ENCODE peak calls at places on chromosomes 4 and X, in nine cellular contexts. One of them, this sample, is unnamed.

GRCh38 chr4:10478621-10479020 is 21.4 kb upstream of the ZNF518B start:
- DNase-seq in prostate gland: no peak
- DNase-seq in GM20000: no peak
- DNase-seq in astrocyte: no peak
- DNase-seq in activated CD8-positive, alpha-beta T cell treated with anti-CD3 and anti-CD28 coated beads for 36 hours: no peak
- DNase-seq in brain microvascular endothelial cell: no peak
- DNase-seq in suprapubic skin: no peak
- DNase-seq in NB4: no peak
- DNase-seq in colonic mucosa: no peak
- DNase-seq in this sample: no peak

GRCh38 chr4:140903522-140903928 is 147.3 kb upstream of the TBC1D9 start:
- DNase-seq in prostate gland: no peak
- DNase-seq in GM20000: no peak
- DNase-seq in astrocyte: no peak
- DNase-seq in activated CD8-positive, alpha-beta T cell treated with anti-CD3 and anti-CD28 coated beads for 36 hours: no peak
- DNase-seq in brain microvascular endothelial cell: no peak
- DNase-seq in suprapubic skin: no peak
- DNase-seq in NB4: no peak
- DNase-seq in colonic mucosa: no peak
- DNase-seq in this sample: no peak

GRCh38 chr4:87679449-87680169 is 29.5 kb downstream of the DMP1 start:
- DNase-seq in prostate gland: no peak
- DNase-seq in GM20000: peak; percentile 31
- DNase-seq in astrocyte: peak; percentile 39
- DNase-seq in activated CD8-positive, alpha-beta T cell treated with anti-CD3 and anti-CD28 coated beads for 36 hours: peak; percentile 47
- DNase-seq in brain microvascular endothelial cell: peak; percentile 35
- DNase-seq in suprapubic skin: no peak
- DNase-seq in NB4: peak; percentile 72
- DNase-seq in colonic mucosa: no peak
- DNase-seq in this sample: peak; percentile 31

GRCh38 chr4:56311299-56311975 is 75.9 kb downstream of the AASDH start:
- DNase-seq in prostate gland: no peak
- DNase-seq in GM20000: no peak
- DNase-seq in astrocyte: no peak
- DNase-seq in activated CD8-positive, alpha-beta T cell treated with anti-CD3 and anti-CD28 coated beads for 36 hours: no peak
- DNase-seq in brain microvascular endothelial cell: no peak
- DNase-seq in suprapubic skin: no peak
- DNase-seq in NB4: no peak
- DNase-seq in colonic mucosa: no peak
- DNase-seq in this sample: no peak

GRCh38 chr4:5998333-5998936 is 19.8 kb downstream of the C4orf50 start:
- DNase-seq in prostate gland: peak; percentile 61
- DNase-seq in GM20000: peak; percentile 83
- DNase-seq in astrocyte: peak; percentile 20
- DNase-seq in activated CD8-positive, alpha-beta T cell treated with anti-CD3 and anti-CD28 coated beads for 36 hours: peak; percentile 62
- DNase-seq in brain microvascular endothelial cell: peak; percentile 61
- DNase-seq in suprapubic skin: peak; percentile 56
- DNase-seq in NB4: peak; percentile 67
- DNase-seq in colonic mucosa: peak; percentile 40
- DNase-seq in this sample: peak; percentile 27

GRCh38 chr4:13445841-13446790 is 38.0 kb downstream of the RAB28 start:
- DNase-seq in prostate gland: no peak
- DNase-seq in GM20000: no peak
- DNase-seq in astrocyte: no peak
- DNase-seq in activated CD8-positive, alpha-beta T cell treated with anti-CD3 and anti-CD28 coated beads for 36 hours: no peak
- DNase-seq in brain microvascular endothelial cell: no peak
- DNase-seq in suprapubic skin: no peak
- DNase-seq in NB4: no peak
- DNase-seq in colonic mucosa: no peak
- DNase-seq in this sample: no peak

GRCh38 chr4:54318904-54319303 is 89.8 kb downstream of the PDGFRA start:
- DNase-seq in prostate gland: no peak
- DNase-seq in GM20000: peak; percentile 53
- DNase-seq in astrocyte: peak; percentile 22
- DNase-seq in activated CD8-positive, alpha-beta T cell treated with anti-CD3 and anti-CD28 coated beads for 36 hours: peak; percentile 31
- DNase-seq in brain microvascular endothelial cell: peak; percentile 14
- DNase-seq in suprapubic skin: no peak
- DNase-seq in NB4: peak; percentile 66
- DNase-seq in colonic mucosa: no peak
- DNase-seq in this sample: peak; percentile 49

GRCh38 chrX:154321624-154322023 is 26.0 kb downstream of the TKTL1 start:
- DNase-seq in prostate gland: no peak
- DNase-seq in GM20000: peak; percentile 21
- DNase-seq in astrocyte: no peak
- DNase-seq in activated CD8-positive, alpha-beta T cell treated with anti-CD3 and anti-CD28 coated beads for 36 hours: peak; percentile 16
- DNase-seq in brain microvascular endothelial cell: no peak
- DNase-seq in suprapubic skin: no peak
- DNase-seq in NB4: no peak
- DNase-seq in colonic mucosa: no peak
- DNase-seq in this sample: no peak

GRCh38 chr4:27789768-27790167 is 929.1 kb downstream of the STIM2 start:
- DNase-seq in prostate gland: no peak
- DNase-seq in GM20000: no peak
- DNase-seq in astrocyte: peak; percentile 6
- DNase-seq in activated CD8-positive, alpha-beta T cell treated with anti-CD3 and anti-CD28 coated beads for 36 hours: no peak
- DNase-seq in brain microvascular endothelial cell: peak; percentile 38
- DNase-seq in suprapubic skin: no peak
- DNase-seq in NB4: no peak
- DNase-seq in colonic mucosa: no peak
- DNase-seq in this sample: no peak

GRCh38 chrX:5650904-5651303 is 577.8 kb downstream of the NLGN4X start:
- DNase-seq in prostate gland: no peak
- DNase-seq in GM20000: no peak
- DNase-seq in astrocyte: no peak
- DNase-seq in activated CD8-positive, alpha-beta T cell treated with anti-CD3 and anti-CD28 coated beads for 36 hours: no peak
- DNase-seq in brain microvascular endothelial cell: no peak
- DNase-seq in suprapubic skin: no peak
- DNase-seq in NB4: no peak
- DNase-seq in colonic mucosa: no peak
- DNase-seq in this sample: no peak

GRCh38 chrX:18793601-18794089 is 86.2 kb downstream of the PPEF1 start:
- DNase-seq in prostate gland: no peak
- DNase-seq in GM20000: no peak
- DNase-seq in astrocyte: no peak
- DNase-seq in activated CD8-positive, alpha-beta T cell treated with anti-CD3 and anti-CD28 coated beads for 36 hours: no peak
- DNase-seq in brain microvascular endothelial cell: no peak
- DNase-seq in suprapubic skin: no peak
- DNase-seq in NB4: peak; percentile 2
- DNase-seq in colonic mucosa: no peak
- DNase-seq in this sample: peak; percentile 17

GRCh38 chrX:44536198-44536597 is 6.5 kb downstream of the FUNDC1 start:
- DNase-seq in prostate gland: no peak
- DNase-seq in GM20000: no peak
- DNase-seq in astrocyte: no peak
- DNase-seq in activated CD8-positive, alpha-beta T cell treated with anti-CD3 and anti-CD28 coated beads for 36 hours: no peak
- DNase-seq in brain microvascular endothelial cell: no peak
- DNase-seq in suprapubic skin: no peak
- DNase-seq in NB4: no peak
- DNase-seq in colonic mucosa: no peak
- DNase-seq in this sample: no peak

GRCh38 chr4:140018931-140019618 is 134.9 kb downstream of the MAML3 start:
- DNase-seq in prostate gland: no peak
- DNase-seq in GM20000: no peak
- DNase-seq in astrocyte: no peak
- DNase-seq in activated CD8-positive, alpha-beta T cell treated with anti-CD3 and anti-CD28 coated beads for 36 hours: no peak
- DNase-seq in brain microvascular endothelial cell: no peak
- DNase-seq in suprapubic skin: no peak
- DNase-seq in NB4: peak; percentile 6
- DNase-seq in colonic mucosa: no peak
- DNase-seq in this sample: no peak

GRCh38 chrX:13091111-13091765 is 46.8 kb upstream of the FAM9C start:
- DNase-seq in prostate gland: no peak
- DNase-seq in GM20000: peak; percentile 9
- DNase-seq in astrocyte: no peak
- DNase-seq in activated CD8-positive, alpha-beta T cell treated with anti-CD3 and anti-CD28 coated beads for 36 hours: peak; percentile 61
- DNase-seq in brain microvascular endothelial cell: no peak
- DNase-seq in suprapubic skin: no peak
- DNase-seq in NB4: peak; percentile 90
- DNase-seq in colonic mucosa: no peak
- DNase-seq in this sample: no peak

GRCh38 chrX:14354541-14354940 is 174.8 kb upstream of the GLRA2 start:
- DNase-seq in prostate gland: no peak
- DNase-seq in GM20000: no peak
- DNase-seq in astrocyte: no peak
- DNase-seq in activated CD8-positive, alpha-beta T cell treated with anti-CD3 and anti-CD28 coated beads for 36 hours: no peak
- DNase-seq in brain microvascular endothelial cell: peak; percentile 24
- DNase-seq in suprapubic skin: no peak
- DNase-seq in NB4: no peak
- DNase-seq in colonic mucosa: no peak
- DNase-seq in this sample: no peak

GRCh38 chrX:7088968-7089615 is 58.4 kb upstream of the STS start:
- DNase-seq in prostate gland: no peak
- DNase-seq in GM20000: peak; percentile 12
- DNase-seq in astrocyte: no peak
- DNase-seq in activated CD8-positive, alpha-beta T cell treated with anti-CD3 and anti-CD28 coated beads for 36 hours: peak; percentile 68
- DNase-seq in brain microvascular endothelial cell: no peak
- DNase-seq in suprapubic skin: no peak
- DNase-seq in NB4: peak; percentile 34
- DNase-seq in colonic mucosa: no peak
- DNase-seq in this sample: no peak
- TF ChIP-seq CTCF in prostate gland: no peak
- TF ChIP-seq CTCF in GM20000: peak; percentile 28
- TF ChIP-seq CTCF in astrocyte: no peak
- TF ChIP-seq CTCF in activated CD8-positive, alpha-beta T cell treated with anti-CD3 and anti-CD28 coated beads for 36 hours: peak; percentile 35
- TF ChIP-seq CTCF in brain microvascular endothelial cell: peak; percentile 37
- TF ChIP-seq CTCF in suprapubic skin: no peak
- TF ChIP-seq CTCF in NB4: no peak
- TF ChIP-seq CTCF in colonic mucosa: no peak
- TF ChIP-seq CTCF in this sample: no peak

GRCh38 chr4:107035711-107036601 is at the start of gene DKK2:
- DNase-seq in prostate gland: peak; percentile 8
- DNase-seq in GM20000: peak; percentile 9
- DNase-seq in astrocyte: peak; percentile 24
- DNase-seq in activated CD8-positive, alpha-beta T cell treated with anti-CD3 and anti-CD28 coated beads for 36 hours: peak; percentile 19
- DNase-seq in brain microvascular endothelial cell: no peak
- DNase-seq in suprapubic skin: peak; percentile 78
- DNase-seq in NB4: peak; percentile 6
- DNase-seq in colonic mucosa: no peak
- DNase-seq in this sample: peak; percentile 10

GRCh38 chr4:107034091-107034698 is 1.9 kb downstream of the DKK2 start:
- DNase-seq in prostate gland: peak; percentile 4
- DNase-seq in GM20000: no peak
- DNase-seq in astrocyte: peak; percentile 25
- DNase-seq in activated CD8-positive, alpha-beta T cell treated with anti-CD3 and anti-CD28 coated beads for 36 hours: peak; percentile 16
- DNase-seq in brain microvascular endothelial cell: peak; percentile 45
- DNase-seq in suprapubic skin: peak; percentile 76
- DNase-seq in NB4: peak; percentile 16
- DNase-seq in colonic mucosa: no peak
- DNase-seq in this sample: peak; percentile 1

GRCh38 chr4:107034982-107035710 is 967 bp downstream of the DKK2 start:
- DNase-seq in prostate gland: no peak
- DNase-seq in GM20000: no peak
- DNase-seq in astrocyte: peak; percentile 31
- DNase-seq in activated CD8-positive, alpha-beta T cell treated with anti-CD3 and anti-CD28 coated beads for 36 hours: peak; percentile 42
- DNase-seq in brain microvascular endothelial cell: peak; percentile 31
- DNase-seq in suprapubic skin: peak; percentile 68
- DNase-seq in NB4: no peak
- DNase-seq in colonic mucosa: no peak
- DNase-seq in this sample: peak; percentile 1

GRCh38 chr4:107036602-107037151 is 564 bp upstream of the DKK2 start:
- DNase-seq in prostate gland: no peak
- DNase-seq in GM20000: no peak
- DNase-seq in astrocyte: no peak
- DNase-seq in activated CD8-positive, alpha-beta T cell treated with anti-CD3 and anti-CD28 coated beads for 36 hours: no peak
- DNase-seq in brain microvascular endothelial cell: no peak
- DNase-seq in suprapubic skin: peak; percentile 60
- DNase-seq in NB4: no peak
- DNase-seq in colonic mucosa: no peak
- DNase-seq in this sample: no peak

GRCh38 chr4:107037188-107037587 is 1.1 kb upstream of the DKK2 start:
- DNase-seq in prostate gland: peak; percentile 4
- DNase-seq in GM20000: no peak
- DNase-seq in astrocyte: peak; percentile 18
- DNase-seq in activated CD8-positive, alpha-beta T cell treated with anti-CD3 and anti-CD28 coated beads for 36 hours: peak; percentile 11
- DNase-seq in brain microvascular endothelial cell: peak; percentile 28
- DNase-seq in suprapubic skin: peak; percentile 74
- DNase-seq in NB4: no peak
- DNase-seq in colonic mucosa: peak; percentile 38
- DNase-seq in this sample: peak; percentile 2
- TF ChIP-seq CTCF in prostate gland: no peak
- TF ChIP-seq CTCF in GM20000: peak; percentile 19
- TF ChIP-seq CTCF in astrocyte: peak; percentile 48
- TF ChIP-seq CTCF in activated CD8-positive, alpha-beta T cell treated with anti-CD3 and anti-CD28 coated beads for 36 hours: no peak
- TF ChIP-seq CTCF in brain microvascular endothelial cell: peak; percentile 83
- TF ChIP-seq CTCF in suprapubic skin: peak; percentile 9
- TF ChIP-seq CTCF in NB4: no peak
- TF ChIP-seq CTCF in colonic mucosa: no peak
- TF ChIP-seq CTCF in this sample: no peak

GRCh38 chrX:17328837-17329236 is 46.2 kb upstream of the NHS start:
- DNase-seq in prostate gland: no peak
- DNase-seq in GM20000: no peak
- DNase-seq in astrocyte: no peak
- DNase-seq in activated CD8-positive, alpha-beta T cell treated with anti-CD3 and anti-CD28 coated beads for 36 hours: no peak
- DNase-seq in brain microvascular endothelial cell: no peak
- DNase-seq in suprapubic skin: no peak
- DNase-seq in NB4: no peak
- DNase-seq in colonic mucosa: no peak
- DNase-seq in this sample: no peak

DNA sequence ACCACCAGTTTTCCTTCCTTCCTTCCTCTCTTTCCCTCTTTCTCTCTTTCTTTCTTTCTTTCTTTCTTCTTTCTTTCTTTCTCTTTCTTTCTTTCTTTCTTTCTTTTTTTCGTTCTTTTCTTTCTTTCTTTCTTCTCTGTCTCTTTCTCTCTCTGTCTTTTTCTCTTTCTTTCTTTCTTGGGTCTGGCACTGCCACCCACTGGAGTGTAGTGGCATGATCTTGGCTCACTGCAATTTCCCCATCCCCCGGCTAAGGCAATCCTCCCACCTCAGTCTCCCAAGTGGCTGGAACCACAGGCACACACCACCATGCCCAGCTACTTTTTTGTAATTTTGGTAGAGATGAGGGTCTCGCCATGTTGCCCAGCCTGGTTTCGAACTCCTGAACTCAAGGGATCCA is 51.6 kb upstream of the NHS start:
- DNase-seq in prostate gland: no peak
- DNase-seq in GM20000: no peak
- DNase-seq in astrocyte: no peak
- DNase-seq in activated CD8-positive, alpha-beta T cell treated with anti-CD3 and anti-CD28 coated beads for 36 hours: no peak
- DNase-seq in brain microvascular endothelial cell: no peak
- DNase-seq in suprapubic skin: no peak
- DNase-seq in NB4: no peak
- DNase-seq in colonic mucosa: no peak
- DNase-seq in this sample: no peak
- TF ChIP-seq CTCF in prostate gland: no peak
- TF ChIP-seq CTCF in GM20000: no peak
- TF ChIP-seq CTCF in astrocyte: no peak
- TF ChIP-seq CTCF in activated CD8-positive, alpha-beta T cell treated with anti-CD3 and anti-CD28 coated beads for 36 hours: no peak
- TF ChIP-seq CTCF in brain microvascular endothelial cell: no peak
- TF ChIP-seq CTCF in suprapubic skin: no peak
- TF ChIP-seq CTCF in NB4: peak; percentile 2
- TF ChIP-seq CTCF in colonic mucosa: no peak
- TF ChIP-seq CTCF in this sample: no peak

GRCh38 chr4:98659741-98660507 is 1.5 kb upstream of the TSPAN5 start:
- DNase-seq in prostate gland: no peak
- DNase-seq in GM20000: peak; percentile 10
- DNase-seq in astrocyte: peak; percentile 68
- DNase-seq in activated CD8-positive, alpha-beta T cell treated with anti-CD3 and anti-CD28 coated beads for 36 hours: no peak
- DNase-seq in brain microvascular endothelial cell: no peak
- DNase-seq in suprapubic skin: no peak
- DNase-seq in NB4: peak; percentile 6
- DNase-seq in colonic mucosa: no peak
- DNase-seq in this sample: peak; percentile 31
- TF ChIP-seq CTCF in prostate gland: no peak
- TF ChIP-seq CTCF in GM20000: no peak
- TF ChIP-seq CTCF in astrocyte: no peak
- TF ChIP-seq CTCF in activated CD8-positive, alpha-beta T cell treated with anti-CD3 and anti-CD28 coated beads for 36 hours: no peak
- TF ChIP-seq CTCF in brain microvascular endothelial cell: no peak
- TF ChIP-seq CTCF in suprapubic skin: no peak
- TF ChIP-seq CTCF in NB4: no peak
- TF ChIP-seq CTCF in colonic mucosa: no peak
- TF ChIP-seq CTCF in this sample: no peak